ENCODE peak calls at places on chromosome 16, in nine cellular contexts. I is LHCN-M2; Q is upper lobe of right lung; X is CD8-positive, alpha-beta T cell; R is memory B cell; T is lower leg skin; N is stimulated activated CD8-positive, alpha-beta memory T cell treated with anti-CD3 and anti-CD28 coated beads, Interleukin-7, amount 100 ng/mL, for 24 hours; W is mesenchymal stem cell; A is sciatic nerve. L is an unnamed sample.
A peak's percentile ranks its signal among the peaks of the same experiment; 100 is the strongest.

GRCh38 chr16:65195998-65196397 is 74.1 kb upstream of the CDH11 start:
- DNase-seq in A (no peak), Q (no peak), T (no peak), I (no peak), W (peak; percentile 24), X (no peak), N (no peak), R (no peak), L (no peak)

GRCh38 chr16:85514601-85515318 is 98.4 kb upstream of the GSE1 start:
- DNase-seq in I (peak; percentile 93), Q (peak; percentile 87), A (peak; percentile 75), R (no peak), W (peak; percentile 91), N (no peak), X (no peak), T (peak; percentile 93), L (peak; percentile 92)

GRCh38 chr16:64545769-64546168 is 576.1 kb downstream of the CDH11 start:
- DNase-seq in T (no peak), X (no peak), R (no peak), W (no peak), I (peak; percentile 2), Q (no peak), A (no peak), N (no peak), L (no peak)

GRCh38 chr16:68951991-68952877 is 108.9 kb downstream of the TANGO6 start:
- DNase-seq in R (no peak), X (no peak), Q (no peak), T (no peak), A (no peak), W (no peak), I (peak; percentile 43), N (no peak), L (no peak)

GRCh38 chr16:2842340-2843000 is 12.4 kb downstream of the ZG16B start:
- DNase-seq in X (peak; percentile 71), W (no peak), R (no peak), A (peak; percentile 66), I (no peak), N (peak; percentile 74), Q (peak; percentile 80), T (no peak), L (peak; percentile 90)

GRCh38 chr16:26177438-26177837 is 485.7 kb downstream of the HS3ST4 start:
- DNase-seq in R (no peak), A (no peak), Q (no peak), N (no peak), W (no peak), X (no peak), I (no peak), T (no peak), L (no peak)

GRCh38 chr16:88856828-88857727 is at the start of the genes GALNS and TRAPPC2L:
- DNase-seq in I (peak; percentile 90), W (peak; percentile 92), Q (peak; percentile 99), T (peak; percentile 100), N (peak; percentile 98), A (peak; percentile 100), R (peak; percentile 99), X (peak; percentile 97), L (peak; percentile 100)

GRCh38 chr16:68902376-68903345 is 59.3 kb downstream of the TANGO6 start:
- DNase-seq in X (no peak), N (no peak), R (no peak), A (no peak), T (peak; percentile 53), Q (no peak), I (peak; percentile 42), W (peak; percentile 48), L (no peak)

GRCh38 chr16:1481906-1482835 is 6.6 kb downstream of the PTX4 start:
- DNase-seq in I (no peak), R (no peak), A (no peak), Q (no peak), N (no peak), T (no peak), W (no peak), X (no peak), L (no peak)

L was measured in posterior vena cava.